ENCODE peak calls at places on chromosome 3, in four cellular contexts. One of them, this sample, is unnamed.

GRCh38 chr3:112688819-112689218 is 47.9 kb upstream of the CCDC80 start:
- DNase-seq in K562: no peak
- DNase-seq in HepG2: no peak
- DNase-seq in HCT116: peak
- DNase-seq in this sample: no peak

GRCh38 chr3:57048052-57048671 is 12.3 kb upstream of the SPATA12 start:
- DNase-seq in K562: no peak
- DNase-seq in HepG2: no peak
- DNase-seq in HCT116: no peak
- DNase-seq in this sample: no peak

GRCh38 chr3:99332726-99333125 is 305.7 kb upstream of the COL8A1 start:
- DNase-seq in K562: no peak
- DNase-seq in HepG2: no peak
- DNase-seq in HCT116: no peak
- DNase-seq in this sample: no peak

GRCh38 chr3:179608931-179609720 is 4.5 kb downstream of the NDUFB5 start:
- DNase-seq in K562: no peak
- DNase-seq in HepG2: no peak
- DNase-seq in HCT116: no peak
- DNase-seq in this sample: no peak

GRCh38 chr3:172591876-172592771 is 68.9 kb upstream of the TNFSF10 start:
- DNase-seq in K562: no peak
- DNase-seq in HepG2: no peak
- DNase-seq in HCT116: no peak
- DNase-seq in this sample: no peak

GRCh38 chr3:87503901-87504498 is 227.6 kb upstream of the POU1F1 start:
- DNase-seq in K562: peak
- DNase-seq in HepG2: peak
- DNase-seq in HCT116: peak
- DNase-seq in this sample: peak

GRCh38 chr3:177124882-177125281 is 72.4 kb downstream of the TBL1XR1 start:
- DNase-seq in K562: no peak
- DNase-seq in HepG2: no peak
- DNase-seq in HCT116: no peak
- DNase-seq in this sample: no peak

GRCh38 chr3:71150293-71150954 is 433.1 kb downstream of the FOXP1 start:
- DNase-seq in K562: no peak
- DNase-seq in HepG2: no peak
- DNase-seq in HCT116: no peak
- DNase-seq in this sample: no peak

GRCh38 chr3:12705981-12706380 is 42.1 kb upstream of the RAF1 start:
- DNase-seq in K562: peak
- DNase-seq in HepG2: no peak
- DNase-seq in HCT116: no peak
- DNase-seq in this sample: no peak

GRCh38 chr3:67875338-67875737 is 220.9 kb upstream of the SUCLG2 start:
- DNase-seq in K562: no peak
- DNase-seq in HepG2: peak
- DNase-seq in HCT116: no peak
- DNase-seq in this sample: no peak

GRCh38 chr3:128296469-128297251 is 143.4 kb downstream of the EEFSEC start:
- DNase-seq in K562: no peak
- DNase-seq in HepG2: no peak
- DNase-seq in HCT116: no peak
- DNase-seq in this sample: no peak

GRCh38 chr3:56702487-56703315 is 19.6 kb upstream of the TASOR start:
- DNase-seq in K562: peak
- DNase-seq in HepG2: peak
- DNase-seq in HCT116: peak
- DNase-seq in this sample: peak

GRCh38 chr3:45135959-45136358 is 10.2 kb downstream of the CDCP1 start:
- DNase-seq in K562: peak
- DNase-seq in HepG2: no peak
- DNase-seq in HCT116: no peak
- DNase-seq in this sample: no peak

GRCh38 chr3:45140392-45140791 is 5.8 kb downstream of the CDCP1 start:
- DNase-seq in K562: no peak
- DNase-seq in HepG2: no peak
- DNase-seq in HCT116: no peak
- DNase-seq in this sample: no peak

GRCh38 chr3:45134758-45135521 is 11.2 kb downstream of the CDCP1 start:
- DNase-seq in K562: no peak
- DNase-seq in HepG2: no peak
- DNase-seq in HCT116: no peak
- DNase-seq in this sample: no peak

GRCh38 chr3:45139372-45139894 is 6.7 kb downstream of the CDCP1 start:
- DNase-seq in K562: no peak
- DNase-seq in HepG2: no peak
- DNase-seq in HCT116: no peak
- DNase-seq in this sample: no peak

GRCh38 chr3:45137656-45138181 is 8.5 kb downstream of the CDCP1 start:
- DNase-seq in K562: peak
- DNase-seq in HepG2: no peak
- DNase-seq in HCT116: no peak
- DNase-seq in this sample: no peak
- TF ChIP-seq ELF1 in K562: no peak
- TF ChIP-seq ELF1 in HepG2: no peak
- TF ChIP-seq ELF1 in HCT116: no peak
- TF ChIP-seq ELF1 in this sample: no peak

GRCh38 chr3:189459231-189459630 is 172.0 kb upstream of the TP63 start:
- DNase-seq in K562: no peak
- DNase-seq in HepG2: no peak
- DNase-seq in HCT116: no peak
- DNase-seq in this sample: no peak
- H3K27ac ChIP-seq in K562: no peak
- H3K27ac ChIP-seq in HepG2: no peak
- H3K27ac ChIP-seq in HCT116: no peak
- H3K27ac ChIP-seq in this sample: no peak

DNA sequence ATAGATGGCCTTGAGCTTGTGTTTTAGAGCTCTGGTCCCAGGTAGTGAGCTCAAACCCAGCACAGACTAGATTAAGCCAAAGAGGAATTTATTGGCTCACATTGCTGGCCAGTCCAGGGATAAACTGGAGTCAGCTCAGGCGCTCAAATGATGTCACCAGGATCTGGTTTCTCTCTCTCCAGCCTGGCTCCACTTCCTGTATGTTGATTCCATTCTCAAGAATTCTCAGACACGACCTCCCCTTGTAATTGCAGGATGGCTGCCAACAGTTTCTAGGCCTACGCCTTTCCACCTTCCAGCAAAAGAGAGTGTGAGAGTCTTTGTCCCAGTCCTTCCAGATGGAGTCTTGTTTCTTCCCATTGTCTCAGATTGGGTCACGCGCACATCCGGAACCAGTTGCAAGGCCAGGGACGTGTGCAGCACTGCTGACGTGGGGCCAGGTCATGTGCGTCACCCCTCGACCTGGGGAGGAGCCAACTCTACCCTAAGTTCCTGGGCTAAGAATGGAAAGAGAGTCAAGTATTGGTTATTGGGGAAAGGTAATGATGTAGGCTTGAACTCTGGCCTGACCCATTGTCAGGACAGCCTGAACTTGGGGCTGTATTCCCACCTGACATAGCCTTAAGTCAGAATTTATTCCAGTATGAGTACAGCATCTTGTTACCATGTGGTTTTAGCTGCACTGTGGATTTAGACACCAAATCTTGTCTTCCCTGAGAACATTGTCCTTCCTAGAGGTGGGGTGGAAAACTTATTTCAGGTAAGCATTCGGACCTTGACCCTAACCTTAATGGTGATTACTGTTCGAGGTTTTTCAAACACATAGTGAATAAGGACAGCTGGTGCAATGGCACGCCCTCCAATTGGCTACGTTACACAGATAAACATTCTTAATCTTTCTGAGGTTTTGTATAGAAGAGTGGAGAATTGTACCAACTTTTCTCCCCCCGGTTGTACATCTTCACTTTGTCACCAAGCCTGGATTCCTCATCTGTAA is 31.7 kb downstream of the CACNA1D start:
- DNase-seq in K562: no peak
- DNase-seq in HepG2: no peak
- DNase-seq in HCT116: no peak
- DNase-seq in this sample: no peak
- TF ChIP-seq ELF1 in K562: no peak
- TF ChIP-seq ELF1 in HepG2: no peak
- TF ChIP-seq ELF1 in HCT116: no peak
- TF ChIP-seq ELF1 in this sample: no peak

GRCh38 chr3:195554458-195554857 is 11.3 kb upstream of the PPP1R2 start:
- DNase-seq in K562: no peak
- DNase-seq in HepG2: no peak
- DNase-seq in HCT116: no peak
- DNase-seq in this sample: no peak

GRCh38 chr3:195557327-195557726 is 14.2 kb upstream of the PPP1R2 start:
- DNase-seq in K562: no peak
- DNase-seq in HepG2: peak
- DNase-seq in HCT116: no peak
- DNase-seq in this sample: no peak

GRCh38 chr3:195556390-195556789 is 13.3 kb upstream of the PPP1R2 start:
- DNase-seq in K562: peak
- DNase-seq in HepG2: no peak
- DNase-seq in HCT116: no peak
- DNase-seq in this sample: no peak

GRCh38 chr3:195553268-195553667 is 10.1 kb upstream of the PPP1R2 start:
- DNase-seq in K562: no peak
- DNase-seq in HepG2: no peak
- DNase-seq in HCT116: no peak
- DNase-seq in this sample: no peak

GRCh38 chr3:195555110-195555509 is 12.0 kb upstream of the PPP1R2 start:
- DNase-seq in K562: no peak
- DNase-seq in HepG2: no peak
- DNase-seq in HCT116: no peak
- DNase-seq in this sample: no peak
- H3K27ac ChIP-seq in K562: no peak
- H3K27ac ChIP-seq in HepG2: no peak
- H3K27ac ChIP-seq in HCT116: no peak
- H3K27ac ChIP-seq in this sample: no peak

DNA sequence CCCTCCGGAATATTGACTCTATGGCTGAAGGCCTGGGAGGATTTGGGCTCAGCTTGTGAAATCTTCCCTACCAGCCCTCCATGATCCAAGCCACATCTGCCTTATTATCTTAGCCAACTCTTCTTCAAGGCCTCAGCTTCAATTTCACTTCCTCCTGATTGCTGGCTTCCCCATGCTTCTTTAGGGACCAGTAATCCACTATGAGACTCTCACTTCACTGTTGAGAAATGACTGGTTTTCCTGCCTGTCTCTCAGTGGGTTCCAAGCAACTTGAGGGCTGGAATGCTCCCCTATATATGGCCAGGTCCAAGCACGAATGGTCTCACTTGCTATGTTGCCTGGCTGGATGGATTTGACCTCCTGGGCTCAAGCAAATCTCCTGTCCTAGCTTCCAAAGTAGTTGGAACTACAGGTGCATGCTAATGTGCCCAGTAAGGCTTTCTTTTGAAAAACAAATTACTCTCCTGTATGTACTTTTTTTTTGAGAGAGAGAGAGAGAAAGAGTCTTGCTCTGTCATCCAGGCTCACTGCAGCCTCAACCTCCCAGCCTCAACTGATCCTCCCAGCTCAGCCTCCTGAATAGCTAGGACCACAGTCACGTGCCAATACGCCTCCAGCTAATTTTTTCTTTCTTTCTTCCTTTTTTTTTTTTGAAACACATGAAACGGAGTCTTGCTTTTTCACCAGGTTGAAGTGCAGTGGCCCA is 7.9 kb upstream of the PIK3CB start:
- DNase-seq in K562: no peak
- DNase-seq in HepG2: no peak
- DNase-seq in HCT116: no peak
- DNase-seq in this sample: no peak
- TF ChIP-seq ELF1 in K562: no peak
- TF ChIP-seq ELF1 in HepG2: no peak
- TF ChIP-seq ELF1 in HCT116: no peak
- TF ChIP-seq ELF1 in this sample: no peak

GRCh38 chr3:48433472-48434118 is 3.7 kb upstream of the PLXNB1 start:
- DNase-seq in K562: no peak
- DNase-seq in HepG2: peak
- DNase-seq in HCT116: no peak
- DNase-seq in this sample: no peak
- H3K27ac ChIP-seq in K562: no peak
- H3K27ac ChIP-seq in HepG2: peak
- H3K27ac ChIP-seq in HCT116: peak
- H3K27ac ChIP-seq in this sample: no peak

GRCh38 chr3:150467381-150467780 is 59.3 kb downstream of the TSC22D2 start:
- DNase-seq in K562: no peak
- DNase-seq in HepG2: no peak
- DNase-seq in HCT116: no peak
- DNase-seq in this sample: no peak

GRCh38 chr3:150469931-150470740 is 62.0 kb downstream of the TSC22D2 start:
- DNase-seq in K562: no peak
- DNase-seq in HepG2: no peak
- DNase-seq in HCT116: peak
- DNase-seq in this sample: no peak

GRCh38 chr3:150469031-150469930 is 61.2 kb downstream of the TSC22D2 start:
- DNase-seq in K562: peak
- DNase-seq in HepG2: peak
- DNase-seq in HCT116: peak
- DNase-seq in this sample: no peak

DNA sequence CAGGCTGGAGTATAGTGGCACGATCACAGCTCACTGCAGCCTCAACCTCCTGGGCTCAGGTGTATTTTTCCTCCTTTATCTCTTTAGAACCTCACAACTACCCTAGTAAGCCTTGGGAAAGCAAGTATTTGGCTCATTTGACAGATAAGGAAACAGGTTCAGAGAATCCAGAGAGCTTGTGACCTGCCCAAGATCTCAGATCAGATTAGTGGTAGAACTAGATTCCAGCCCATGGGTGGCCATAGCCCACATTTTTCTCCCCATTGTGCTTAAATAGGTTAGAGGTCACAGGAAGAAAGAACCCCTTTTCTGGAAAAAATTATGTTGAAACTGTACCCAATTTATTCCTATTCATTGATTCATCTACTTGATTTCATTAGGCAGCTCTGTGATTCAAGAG is 64.3 kb downstream of the TSC22D2 start:
- DNase-seq in K562: no peak
- DNase-seq in HepG2: no peak
- DNase-seq in HCT116: no peak
- DNase-seq in this sample: no peak
- TF ChIP-seq ELF1 in K562: no peak
- TF ChIP-seq ELF1 in HepG2: no peak
- TF ChIP-seq ELF1 in HCT116: no peak
- TF ChIP-seq ELF1 in this sample: no peak

GRCh38 chr3:197746801-197747237 is 2.9 kb upstream of the FYTTD1 start:
- DNase-seq in K562: no peak
- DNase-seq in HepG2: no peak
- DNase-seq in HCT116: no peak
- DNase-seq in this sample: no peak
- H3K27ac ChIP-seq in K562: peak
- H3K27ac ChIP-seq in HepG2: no peak
- H3K27ac ChIP-seq in HCT116: no peak
- H3K27ac ChIP-seq in this sample: no peak